ENCODE peak calls at places on chromosome 18, in six cellular contexts. One of them, this sample, is unnamed.

GRCh38 chr18:59044855-59045254 is 94.8 kb upstream of the SEC11C start:
- DNase-seq in endothelial cell of umbilical vein: no peak
- DNase-seq in left ventricle myocardium inferior: no peak
- DNase-seq in K562: no peak
- DNase-seq in endodermal cell: no peak
- DNase-seq in mucosa of descending colon: no peak
- DNase-seq in this sample: peak; percentile 18

GRCh38 chr18:23135679-23136325 is 517 bp downstream of the CABLES1 start:
- DNase-seq in endothelial cell of umbilical vein: no peak
- DNase-seq in mucosa of descending colon: peak; percentile 70
- DNase-seq in endodermal cell: peak; percentile 72
- DNase-seq in K562: no peak
- DNase-seq in left ventricle myocardium inferior: peak; percentile 45
- DNase-seq in this sample: peak; percentile 96

GRCh38 chr18:79684283-79684631 is 4.7 kb downstream of the CTDP1 start:
- DNase-seq in endodermal cell: peak; percentile 30
- DNase-seq in left ventricle myocardium inferior: no peak
- DNase-seq in K562: no peak
- DNase-seq in mucosa of descending colon: no peak
- DNase-seq in endothelial cell of umbilical vein: no peak
- DNase-seq in this sample: peak; percentile 60

GRCh38 chr18:44725300-44726096 is 44.8 kb downstream of the SETBP1 start:
- DNase-seq in mucosa of descending colon: peak; percentile 47
- DNase-seq in left ventricle myocardium inferior: no peak
- DNase-seq in K562: peak; percentile 71
- DNase-seq in endothelial cell of umbilical vein: peak; percentile 79
- DNase-seq in endodermal cell: no peak
- DNase-seq in this sample: peak; percentile 62

GRCh38 chr18:46071894-46072867 is at the start of gene PSTPIP2:
- DNase-seq in left ventricle myocardium inferior: peak; percentile 71
- DNase-seq in mucosa of descending colon: peak; percentile 80
- DNase-seq in endothelial cell of umbilical vein: peak; percentile 37
- DNase-seq in K562: peak; percentile 72
- DNase-seq in endodermal cell: peak; percentile 82
- DNase-seq in this sample: peak; percentile 92

GRCh38 chr18:23864620-23865019 is 149.9 kb upstream of the TTC39C start:
- DNase-seq in mucosa of descending colon: no peak
- DNase-seq in K562: no peak
- DNase-seq in endothelial cell of umbilical vein: no peak
- DNase-seq in left ventricle myocardium inferior: no peak
- DNase-seq in endodermal cell: no peak
- DNase-seq in this sample: no peak

GRCh38 chr18:8368490-8369217 is 240.6 kb upstream of the RAB12 start:
- DNase-seq in left ventricle myocardium inferior: no peak
- DNase-seq in endothelial cell of umbilical vein: no peak
- DNase-seq in K562: no peak
- DNase-seq in mucosa of descending colon: no peak
- DNase-seq in endodermal cell: no peak
- DNase-seq in this sample: peak; percentile 88

GRCh38 chr18:7755753-7756475 is 188.8 kb downstream of the PTPRM start:
- DNase-seq in K562: no peak
- DNase-seq in endothelial cell of umbilical vein: peak; percentile 62
- DNase-seq in left ventricle myocardium inferior: no peak
- DNase-seq in endodermal cell: no peak
- DNase-seq in mucosa of descending colon: no peak
- DNase-seq in this sample: no peak

GRCh38 chr18:48805826-48806535 is 144.8 kb downstream of the SMAD7 start:
- DNase-seq in left ventricle myocardium inferior: peak; percentile 6
- DNase-seq in endodermal cell: peak; percentile 35
- DNase-seq in mucosa of descending colon: no peak
- DNase-seq in endothelial cell of umbilical vein: no peak
- DNase-seq in K562: no peak
- DNase-seq in this sample: peak; percentile 50

GRCh38 chr18:22523481-22523880 is 105.8 kb upstream of the CTAGE1 start:
- DNase-seq in endothelial cell of umbilical vein: no peak
- DNase-seq in mucosa of descending colon: no peak
- DNase-seq in endodermal cell: no peak
- DNase-seq in K562: no peak
- DNase-seq in left ventricle myocardium inferior: no peak
- DNase-seq in this sample: no peak

GRCh38 chr18:40313030-40313642 is 1641.9 kb upstream of the PIK3C3 start:
- DNase-seq in endothelial cell of umbilical vein: no peak
- DNase-seq in mucosa of descending colon: no peak
- DNase-seq in left ventricle myocardium inferior: no peak
- DNase-seq in K562: no peak
- DNase-seq in endodermal cell: no peak
- DNase-seq in this sample: no peak

GRCh38 chr18:8870528-8870927 is 165.2 kb downstream of the MTCL1 start:
- DNase-seq in K562: no peak
- DNase-seq in left ventricle myocardium inferior: no peak
- DNase-seq in mucosa of descending colon: no peak
- DNase-seq in endodermal cell: no peak
- DNase-seq in endothelial cell of umbilical vein: no peak
- DNase-seq in this sample: no peak

GRCh38 chr18:72058851-72059250 is 485.3 kb downstream of the CBLN2 start:
- DNase-seq in mucosa of descending colon: no peak
- DNase-seq in left ventricle myocardium inferior: no peak
- DNase-seq in K562: no peak
- DNase-seq in endodermal cell: no peak
- DNase-seq in endothelial cell of umbilical vein: no peak
- DNase-seq in this sample: no peak

GRCh38 chr18:75441921-75442320 is 14.4 kb upstream of the SMIM21 start:
- DNase-seq in K562: no peak
- DNase-seq in mucosa of descending colon: no peak
- DNase-seq in endothelial cell of umbilical vein: no peak
- DNase-seq in endodermal cell: no peak
- DNase-seq in left ventricle myocardium inferior: no peak
- DNase-seq in this sample: no peak
- TF ChIP-seq CTCF in K562: no peak
- TF ChIP-seq CTCF in mucosa of descending colon: no peak
- TF ChIP-seq CTCF in endothelial cell of umbilical vein: no peak
- TF ChIP-seq CTCF in endodermal cell: no peak
- TF ChIP-seq CTCF in left ventricle myocardium inferior: no peak
- TF ChIP-seq CTCF in this sample: no peak

GRCh38 chr18:21255211-21255610 is 13.2 kb downstream of the GREB1L start:
- DNase-seq in mucosa of descending colon: no peak
- DNase-seq in endothelial cell of umbilical vein: no peak
- DNase-seq in left ventricle myocardium inferior: no peak
- DNase-seq in endodermal cell: no peak
- DNase-seq in K562: no peak
- DNase-seq in this sample: no peak
- H3K4me1 ChIP-seq in mucosa of descending colon: no peaks in the 10 kb centered on the region
- H3K4me1 ChIP-seq in endothelial cell of umbilical vein: no peaks in the 10 kb centered on the region
- H3K4me1 ChIP-seq in left ventricle myocardium inferior: peaks cover 12% of the 10 kb centered on the region
- H3K4me1 ChIP-seq in endodermal cell: no peaks in the 10 kb centered on the region
- H3K4me1 ChIP-seq in K562: no peaks in the 10 kb centered on the region
- H3K4me1 ChIP-seq in this sample: no peaks in the 10 kb centered on the region

GRCh38 chr18:2994603-2995432 is 18.1 kb downstream of the LPIN2 start:
- DNase-seq in endothelial cell of umbilical vein: no peak
- DNase-seq in endodermal cell: peak; percentile 73
- DNase-seq in mucosa of descending colon: no peak
- DNase-seq in K562: peak; percentile 92
- DNase-seq in left ventricle myocardium inferior: no peak
- DNase-seq in this sample: no peak
- TF ChIP-seq CTCF in endothelial cell of umbilical vein: no peak
- TF ChIP-seq CTCF in endodermal cell: peak; percentile 69
- TF ChIP-seq CTCF in mucosa of descending colon: no peak
- TF ChIP-seq CTCF in K562: peak; percentile 93
- TF ChIP-seq CTCF in left ventricle myocardium inferior: peak; percentile 46
- TF ChIP-seq CTCF in this sample: peak; percentile 22

GRCh38 chr18:63290456-63291200 is 28.9 kb downstream of the BCL2 start:
- DNase-seq in left ventricle myocardium inferior: no peak
- DNase-seq in K562: no peak
- DNase-seq in endothelial cell of umbilical vein: no peak
- DNase-seq in mucosa of descending colon: no peak
- DNase-seq in endodermal cell: peak; percentile 63
- DNase-seq in this sample: no peak
- H3K4me1 ChIP-seq in left ventricle myocardium inferior: peaks cover 52% of the 10 kb centered on the region
- H3K4me1 ChIP-seq in K562: no peaks in the 10 kb centered on the region
- H3K4me1 ChIP-seq in endothelial cell of umbilical vein: no peaks in the 10 kb centered on the region
- H3K4me1 ChIP-seq in mucosa of descending colon: peaks cover 6% of the 10 kb centered on the region
- H3K4me1 ChIP-seq in endodermal cell: peaks cover 5% of the 10 kb centered on the region
- H3K4me1 ChIP-seq in this sample: no peaks in the 10 kb centered on the region

DNA sequence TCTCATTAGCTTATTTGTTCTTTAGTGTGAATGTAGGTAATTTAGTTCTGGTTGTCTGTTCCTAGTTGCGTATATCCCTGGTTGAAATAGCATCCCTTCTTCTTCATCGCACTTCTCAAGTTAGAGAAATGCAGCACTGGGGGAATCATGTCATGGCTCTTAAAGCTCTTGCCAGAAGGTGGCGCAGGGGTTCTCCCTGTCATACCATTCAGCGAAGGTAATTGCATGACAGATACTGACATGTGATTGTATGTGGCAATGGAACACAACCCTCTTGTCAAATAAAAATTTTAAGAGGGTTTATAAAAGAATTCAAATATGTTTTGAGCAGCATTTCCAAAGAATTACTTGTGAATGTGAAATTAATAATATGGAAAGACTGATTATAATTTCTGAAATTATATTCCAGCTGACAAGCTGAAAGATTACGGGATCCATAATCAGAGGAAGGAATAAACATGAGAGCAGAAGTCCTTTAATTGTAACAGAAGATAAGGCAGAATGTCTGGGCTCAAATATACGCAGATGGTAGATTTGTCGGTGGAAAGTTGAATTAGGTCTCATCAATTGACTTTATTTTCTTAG is 411.7 kb downstream of the DSEL start:
- DNase-seq in mucosa of descending colon: peak; percentile 33
- DNase-seq in endodermal cell: peak; percentile 89
- DNase-seq in left ventricle myocardium inferior: peak; percentile 16
- DNase-seq in K562: peak; percentile 23
- DNase-seq in endothelial cell of umbilical vein: peak; percentile 66
- DNase-seq in this sample: no peak
- TF ChIP-seq CTCF in mucosa of descending colon: peak; percentile 36
- TF ChIP-seq CTCF in endodermal cell: peak; percentile 92
- TF ChIP-seq CTCF in left ventricle myocardium inferior: peak; percentile 67
- TF ChIP-seq CTCF in K562: no peak
- TF ChIP-seq CTCF in endothelial cell of umbilical vein: peak; percentile 74
- TF ChIP-seq CTCF in this sample: peak; percentile 82

GRCh38 chr18:69948919-69949537 is 1.4 kb upstream of the CD226 start:
- DNase-seq in mucosa of descending colon: no peak
- DNase-seq in left ventricle myocardium inferior: peak; percentile 24
- DNase-seq in endodermal cell: peak; percentile 52
- DNase-seq in K562: peak; percentile 17
- DNase-seq in endothelial cell of umbilical vein: peak; percentile 9
- DNase-seq in this sample: no peak
- H3K4me1 ChIP-seq in mucosa of descending colon: no peaks in the 10 kb centered on the region
- H3K4me1 ChIP-seq in left ventricle myocardium inferior: peaks cover 23% of the 10 kb centered on the region
- H3K4me1 ChIP-seq in endodermal cell: no peaks in the 10 kb centered on the region
- H3K4me1 ChIP-seq in K562: peaks cover 6% of the 10 kb centered on the region
- H3K4me1 ChIP-seq in endothelial cell of umbilical vein: no peaks in the 10 kb centered on the region
- H3K4me1 ChIP-seq in this sample: peaks cover 6% of the 10 kb centered on the region

GRCh38 chr18:47286776-47287410 is 35.4 kb upstream of the SKOR2 start:
- DNase-seq in left ventricle myocardium inferior: no peak
- DNase-seq in endodermal cell: no peak
- DNase-seq in endothelial cell of umbilical vein: no peak
- DNase-seq in K562: no peak
- DNase-seq in mucosa of descending colon: no peak
- DNase-seq in this sample: no peak

GRCh38 chr18:47280121-47280520 is 28.7 kb upstream of the SKOR2 start:
- DNase-seq in endodermal cell: no peak
- DNase-seq in left ventricle myocardium inferior: no peak
- DNase-seq in endothelial cell of umbilical vein: no peak
- DNase-seq in mucosa of descending colon: no peak
- DNase-seq in K562: no peak
- DNase-seq in this sample: no peak

GRCh38 chr18:47285456-47285855 is 34.0 kb upstream of the SKOR2 start:
- DNase-seq in K562: no peak
- DNase-seq in left ventricle myocardium inferior: no peak
- DNase-seq in mucosa of descending colon: no peak
- DNase-seq in endodermal cell: no peak
- DNase-seq in endothelial cell of umbilical vein: no peak
- DNase-seq in this sample: no peak

GRCh38 chr18:47284691-47285370 is 33.4 kb upstream of the SKOR2 start:
- DNase-seq in left ventricle myocardium inferior: no peak
- DNase-seq in endothelial cell of umbilical vein: no peak
- DNase-seq in K562: no peak
- DNase-seq in endodermal cell: no peak
- DNase-seq in mucosa of descending colon: no peak
- DNase-seq in this sample: no peak

GRCh38 chr18:47283476-47283875 is 32.0 kb upstream of the SKOR2 start:
- DNase-seq in endodermal cell: peak; percentile 69
- DNase-seq in left ventricle myocardium inferior: no peak
- DNase-seq in K562: peak; percentile 43
- DNase-seq in endothelial cell of umbilical vein: peak; percentile 27
- DNase-seq in mucosa of descending colon: no peak
- DNase-seq in this sample: no peak
- TF ChIP-seq CTCF in endodermal cell: peak; percentile 78
- TF ChIP-seq CTCF in left ventricle myocardium inferior: peak; percentile 52
- TF ChIP-seq CTCF in K562: peak; percentile 50
- TF ChIP-seq CTCF in endothelial cell of umbilical vein: peak; percentile 38
- TF ChIP-seq CTCF in mucosa of descending colon: no peak
- TF ChIP-seq CTCF in this sample: peak; percentile 55

This sample was measured in osteoblast.